ENCODE peak calls at places on chromosomes 6 and 20, in nine cellular contexts. I is stomach, U is neural progenitor cell, A is progenitor cell of endocrine pancreas, W is breast epithelium, H is Peyer's patch, Y is pancreas, L is choroid plexus epithelial cell, B is Calu3. Z is an unnamed sample.

GRCh38 chr6:11608600-11609323 is 71.2 kb downstream of the TMEM170B start:
- DNase-seq in I (no peak), U (no peak), A (no peak), W (no peak), H (no peak), Y (no peak), L (no peak), B (no peak), Z (no peak)

GRCh38 chr6:27894839-27895762 is 17.1 kb downstream of the OR2B2 start:
- DNase-seq in I (peak), U (peak), A (no peak), W (no peak), H (peak), Y (peak), L (peak), B (peak), Z (no peak)

GRCh38 chr6:100657678-100658330 is 193.1 kb upstream of the SIM1 start:
- DNase-seq in I (no peak), U (no peak), A (no peak), W (no peak), H (no peak), Y (no peak), L (peak), B (no peak), Z (no peak)

GRCh38 chr6:75563032-75563431 is 38.6 kb upstream of the SENP6 start:
- DNase-seq in I (no peak), U (peak), A (no peak), W (no peak), H (peak), Y (no peak), L (peak), B (peak), Z (no peak)

GRCh38 chr6:22598386-22598785 is 29.0 kb downstream of the HDGFL1 start:
- DNase-seq in I (no peak), U (no peak), A (no peak), W (no peak), H (no peak), Y (no peak), L (no peak), B (no peak), Z (no peak)

GRCh38 chr6:136403166-136403980 is 113.7 kb upstream of the BCLAF1 start:
- DNase-seq in I (no peak), U (no peak), A (no peak), W (no peak), H (no peak), Y (no peak), L (peak), B (peak), Z (no peak)

GRCh38 chr6:89985744-89986493 is 91.7 kb downstream of the GJA10 start:
- DNase-seq in I (no peak), U (peak), A (no peak), W (no peak), H (no peak), Y (no peak), L (peak), B (no peak), Z (no peak)

GRCh38 chr6:15148356-15149058 is 97.4 kb upstream of the JARID2 start:
- DNase-seq in I (no peak), U (peak), A (no peak), W (no peak), H (no peak), Y (no peak), L (peak), B (peak), Z (no peak)

GRCh38 chr6:56772737-56773184 is 130.1 kb upstream of the DST start:
- DNase-seq in I (no peak), U (peak), A (no peak), W (no peak), H (no peak), Y (no peak), L (peak), B (peak), Z (no peak)

GRCh38 chr6:125714431-125715090 is 34.9 kb upstream of the HEY2 start:
- DNase-seq in I (no peak), U (no peak), A (no peak), W (no peak), H (no peak), Y (no peak), L (no peak), B (no peak), Z (no peak)

GRCh38 chr6:105798057-105798456 is 288.1 kb upstream of the PRDM1 start:
- DNase-seq in I (no peak), U (no peak), A (no peak), W (no peak), H (no peak), Y (no peak), L (peak), B (no peak), Z (no peak)

GRCh38 chr20:12847862-12848261 is 160.9 kb upstream of the SPTLC3 start:
- DNase-seq in I (no peak), U (peak), A (no peak), W (no peak), H (no peak), Y (no peak), L (peak), B (no peak), Z (no peak)

GRCh38 chr6:3612341-3613041 is 139.0 kb downstream of the PXDC1 start:
- DNase-seq in I (no peak), U (no peak), A (no peak), W (peak), H (peak), Y (no peak), L (peak), B (no peak), Z (no peak)

GRCh38 chr6:51559059-51559458 is 528.4 kb downstream of the PKHD1 start:
- DNase-seq in I (peak), U (no peak), A (no peak), W (no peak), H (no peak), Y (no peak), L (no peak), B (peak), Z (no peak)

DNA sequence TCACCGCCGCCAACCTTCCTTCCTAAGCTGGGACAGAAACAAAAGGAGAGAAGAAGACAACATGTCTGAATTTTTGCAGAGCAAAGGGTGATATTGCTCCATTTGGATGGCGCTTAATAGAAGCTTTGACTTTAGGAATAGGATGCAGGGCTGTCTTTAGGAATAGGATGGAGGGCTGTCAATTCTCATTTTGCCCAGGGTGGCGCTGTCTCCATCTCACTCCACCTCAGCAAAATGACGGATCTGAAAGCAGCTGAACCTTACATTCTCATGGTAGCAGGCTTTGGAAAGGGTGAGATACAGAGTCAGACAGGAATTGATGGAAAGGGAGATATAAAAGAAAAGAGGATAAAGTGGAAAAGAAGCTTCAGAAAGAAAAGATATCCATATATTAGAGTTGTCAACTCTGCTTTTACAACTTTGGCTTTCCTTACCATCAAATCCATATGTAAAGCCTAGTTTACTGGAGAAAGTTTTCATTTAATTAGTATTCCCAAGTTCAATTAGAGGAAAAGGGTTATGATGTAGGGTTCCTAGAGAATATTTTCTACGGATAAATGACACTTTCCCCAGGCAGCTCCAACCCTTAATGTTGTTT is 2.4 kb downstream of the MTCL3 start:
- DNase-seq in I (no peak), U (peak), A (no peak), W (no peak), H (peak), Y (no peak), L (peak), B (peak), Z (no peak)
- TF ChIP-seq CTCF in I (peak), U (peak), A (peak), W (peak), H (peak), Y (peak), L (peak), B (peak), Z (peak)

DNA sequence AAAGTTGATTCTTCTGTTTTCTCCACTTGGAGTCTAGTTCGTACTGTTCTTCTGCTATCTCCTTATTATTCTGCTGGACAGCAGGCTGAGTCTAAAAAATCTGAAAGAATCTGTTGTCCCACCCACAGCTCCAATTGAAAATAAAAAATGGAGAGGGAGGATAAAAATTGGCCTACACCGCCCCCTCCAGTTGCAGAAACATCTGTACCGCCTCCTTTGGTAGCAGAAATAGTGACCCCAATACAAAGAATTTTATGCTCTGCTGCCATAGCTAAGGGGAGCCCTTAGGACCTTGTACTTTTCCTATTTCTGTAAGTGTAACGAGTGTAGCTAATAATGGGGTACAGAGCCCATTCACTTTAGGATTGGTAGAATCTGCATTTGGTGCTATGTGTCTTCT is 4.9 kb upstream of the FKBP1A start:
- DNase-seq in I (no peak), U (no peak), A (no peak), W (no peak), H (no peak), Y (no peak), L (peak), B (no peak), Z (no peak)
- TF ChIP-seq CTCF in I (peak), U (peak), A (no peak), W (no peak), H (peak), Y (no peak), L (peak), B (no peak), Z (peak)

GRCh38 chr6:150076196-150076893 is 7.4 kb upstream of the ULBP3 start:
- DNase-seq in I (no peak), U (peak), A (no peak), W (no peak), H (no peak), Y (no peak), L (peak), B (no peak), Z (no peak)
- TF ChIP-seq CTCF in I (no peak), U (peak), A (peak), W (no peak), H (peak), Y (no peak), L (peak), B (no peak), Z (peak)

DNA sequence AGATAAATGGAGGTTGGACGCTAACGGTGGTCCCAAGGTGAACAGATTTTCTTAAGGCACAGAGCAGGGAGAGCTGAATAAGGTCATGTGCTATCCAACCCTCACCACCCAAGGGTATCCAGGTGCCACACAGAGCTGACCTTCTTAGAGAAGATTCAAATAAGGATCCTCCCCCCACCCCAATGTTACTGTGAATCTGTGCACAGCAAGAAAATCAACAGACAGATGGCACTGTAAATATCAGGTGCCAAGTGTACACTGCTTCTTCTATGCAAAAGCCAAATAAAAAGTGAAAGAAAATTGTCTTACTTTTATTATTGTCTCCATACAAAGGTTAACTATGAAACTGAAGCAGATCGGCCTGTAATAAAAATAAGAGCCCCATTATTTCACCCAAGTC is 96.9 kb downstream of the PAK5 start:
- DNase-seq in I (no peak), U (no peak), A (no peak), W (no peak), H (no peak), Y (no peak), L (no peak), B (no peak), Z (no peak)
- TF ChIP-seq CTCF in I (no peak), U (no peak), A (no peak), W (no peak), H (no peak), Y (no peak), L (no peak), B (no peak), Z (no peak)

DNA sequence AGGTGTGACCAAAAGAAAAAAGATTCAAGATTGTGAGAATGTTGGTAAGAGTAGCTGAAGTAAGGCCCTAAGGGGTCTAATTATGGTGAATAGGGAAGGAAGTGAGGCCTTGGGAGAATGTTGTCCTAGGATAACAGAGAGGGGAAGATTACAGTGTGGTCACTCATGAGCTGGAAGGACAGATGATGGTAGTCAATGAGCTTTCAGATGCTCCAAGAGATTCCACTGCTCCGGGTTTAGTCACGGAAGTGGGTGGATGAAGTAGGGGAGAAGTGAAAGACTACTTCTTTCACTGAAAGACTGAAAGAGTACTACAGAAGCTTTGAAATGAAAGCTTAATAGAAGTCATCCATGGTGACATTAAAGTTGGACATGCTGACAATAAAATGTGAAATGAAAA is 108.5 kb downstream of the MMS22L start:
- DNase-seq in I (no peak), U (no peak), A (no peak), W (no peak), H (no peak), Y (no peak), L (no peak), B (no peak), Z (no peak)
- TF ChIP-seq CTCF in I (no peak), U (no peak), A (no peak), W (no peak), H (no peak), Y (no peak), L (no peak), B (no peak), Z (no peak)

DNA sequence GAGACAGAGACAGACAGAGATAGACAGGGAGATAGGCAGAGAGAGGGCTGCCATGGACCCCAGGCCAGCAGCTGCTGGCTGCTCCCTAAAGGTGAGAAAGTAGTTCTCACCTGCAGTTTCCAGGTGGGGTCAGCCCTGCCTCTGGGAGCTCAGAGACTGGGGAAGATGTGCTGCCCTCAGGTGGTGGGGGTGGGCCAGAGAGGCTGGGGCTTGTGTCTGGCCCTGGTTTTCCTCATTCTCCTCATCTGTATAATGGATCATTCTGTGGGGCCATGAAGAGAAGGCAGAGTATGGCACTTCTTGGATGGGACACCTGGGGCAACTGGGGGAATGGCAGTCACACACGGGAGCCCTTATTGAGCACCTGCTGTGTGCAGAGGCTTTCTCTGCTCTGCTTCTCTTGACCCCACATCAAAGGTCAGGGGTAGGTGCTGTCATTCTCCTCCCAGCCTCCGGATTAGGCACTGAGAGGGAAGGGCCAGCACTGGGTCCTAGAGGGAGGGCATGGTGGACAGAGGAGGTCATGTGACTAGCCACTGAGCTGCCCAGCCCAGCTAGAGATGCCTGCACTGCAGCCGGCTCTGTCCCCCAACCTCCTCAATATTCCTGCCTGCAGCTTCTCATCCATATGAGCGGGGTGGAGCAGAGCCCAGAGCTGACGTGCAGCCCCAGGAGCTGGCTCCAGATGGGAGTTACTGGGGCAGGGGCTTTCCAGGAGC is 4.1 kb downstream of the ANGPT4 start:
- DNase-seq in I (no peak), U (no peak), A (no peak), W (no peak), H (no peak), Y (no peak), L (no peak), B (peak), Z (no peak)
- TF ChIP-seq CTCF in I (no peak), U (no peak), A (no peak), W (no peak), H (peak), Y (no peak), L (no peak), B (no peak), Z (no peak)

DNA sequence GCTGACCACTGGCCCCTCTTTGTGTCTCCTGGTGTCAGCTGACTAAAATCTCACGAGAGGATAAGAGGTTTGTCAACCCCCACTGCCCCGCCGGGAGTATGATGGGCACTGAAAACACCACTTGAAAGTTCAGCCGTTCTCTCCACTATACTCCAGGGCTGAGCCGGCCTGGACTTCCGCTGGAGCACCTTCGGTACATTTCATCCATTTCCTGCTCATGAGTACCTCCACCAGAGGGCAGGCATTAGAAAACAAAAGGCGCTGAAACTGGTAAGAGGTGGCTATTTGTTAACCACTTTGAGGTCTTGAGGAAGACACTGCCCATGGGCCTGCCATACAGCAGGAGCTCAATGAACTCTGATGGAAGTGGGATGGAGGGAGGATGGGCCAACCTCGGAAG is 17.9 kb upstream of the ANKRD60 start:
- DNase-seq in I (no peak), U (peak), A (no peak), W (no peak), H (no peak), Y (no peak), L (peak), B (peak), Z (no peak)
- TF ChIP-seq CTCF in I (no peak), U (peak), A (peak), W (no peak), H (peak), Y (no peak), L (peak), B (peak), Z (peak)

GRCh38 chr20:41635158-41635557 is 17.0 kb upstream of the CHD6 start:
- DNase-seq in I (no peak), U (no peak), A (no peak), W (no peak), H (no peak), Y (no peak), L (no peak), B (no peak), Z (no peak)
- TF ChIP-seq CTCF in I (no peak), U (no peak), A (no peak), W (no peak), H (no peak), Y (no peak), L (no peak), B (no peak), Z (no peak)

GRCh38 chr6:13765570-13765969 is 48.8 kb downstream of the MCUR1 start:
- DNase-seq in I (no peak), U (no peak), A (no peak), W (no peak), H (no peak), Y (no peak), L (no peak), B (no peak), Z (no peak)

GRCh38 chr6:13767121-13767794 is 47.1 kb downstream of the MCUR1 start:
- DNase-seq in I (no peak), U (peak), A (no peak), W (no peak), H (peak), Y (peak), L (peak), B (no peak), Z (no peak)

GRCh38 chr6:13766201-13766634 is 48.1 kb downstream of the MCUR1 start:
- DNase-seq in I (no peak), U (no peak), A (no peak), W (no peak), H (no peak), Y (no peak), L (peak), B (no peak), Z (no peak)

GRCh38 chr6:13769034-13769654 is 45.2 kb downstream of the MCUR1 start:
- DNase-seq in I (peak), U (no peak), A (no peak), W (no peak), H (no peak), Y (no peak), L (no peak), B (no peak), Z (no peak)

DNA sequence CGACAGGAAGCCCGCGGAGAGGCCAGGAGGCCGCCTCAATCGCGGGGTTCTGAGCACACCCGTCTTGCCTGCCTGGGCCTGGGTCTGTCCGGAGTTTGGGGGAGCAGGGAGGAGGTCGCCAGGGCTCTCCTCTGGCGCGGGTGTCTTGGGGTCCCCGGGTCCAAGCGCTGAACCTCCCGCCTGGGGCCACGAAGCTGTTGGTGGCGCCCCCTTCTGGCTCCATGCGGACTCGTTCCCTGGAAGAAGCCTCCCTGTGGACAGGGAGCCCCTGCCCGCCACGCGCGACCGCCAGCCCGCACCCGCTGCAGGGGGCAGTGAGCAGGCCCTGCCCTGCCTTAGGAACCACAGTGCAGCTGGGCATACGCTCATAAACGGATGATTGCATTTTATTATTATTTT is 44.7 kb downstream of the MCUR1 start:
- DNase-seq in I (peak), U (no peak), A (no peak), W (no peak), H (no peak), Y (no peak), L (no peak), B (no peak), Z (no peak)
- TF ChIP-seq CTCF in I (no peak), U (peak), A (no peak), W (no peak), H (no peak), Y (no peak), L (peak), B (no peak), Z (peak)

Z was measured in type B pancreatic cell.